ENCODE peak calls at places on chromosomes 12 and 14, in nine cellular contexts. F is stomach; O is NCI-H1092 treated with DMSO at 0.1 percent for 48 hours; I is endothelial cell; K is heart left ventricle; P is mucosa of gallbladder; C is activated CD4-positive, alpha-beta T cell treated with anti-CD3 and anti-CD28 coated beads, Interleukin-2, amount 50 U/mL, for 4 hours; B is GM03348; H is activated CD4-positive, alpha-beta memory T cell treated with anti-CD3 and anti-CD28 coated beads for 36 hours. L is an unnamed sample.

GRCh38 chr12:89621511-89621910 is 87.1 kb downstream of the ATP2B1 start:
- DNase-seq in F (no peak), O (no peak), I (no peak), K (no peak), P (no peak), C (no peak), B (no peak), H (no peak), L (no peak)

GRCh38 chr14:51789631-51790030 is 70.8 kb upstream of the GNG2 start:
- DNase-seq in F (no peak), O (no peak), I (no peak), K (no peak), P (no peak), C (no peak), B (no peak), H (no peak), L (no peak)

GRCh38 chr12:122981587-122982493 is 1.4 kb downstream of the ARL6IP4 start:
- DNase-seq in F (no peak), O (no peak), I (no peak), K (no peak), P (no peak), C (no peak), B (no peak), H (no peak), L (no peak)

GRCh38 chr12:110073049-110073831 is 24.9 kb upstream of the C12orf76 start:
- DNase-seq in F (no peak), O (peak), I (no peak), K (no peak), P (no peak), C (peak), B (peak), H (peak), L (peak)

GRCh38 chr14:36313206-36313605 is 7.2 kb downstream of the MBIP start:
- DNase-seq in F (no peak), O (peak), I (no peak), K (no peak), P (no peak), C (no peak), B (no peak), H (no peak), L (no peak)

GRCh38 chr14:31889297-31889696 is 187.8 kb upstream of the ARHGAP5 start:
- DNase-seq in F (no peak), O (no peak), I (no peak), K (no peak), P (no peak), C (no peak), B (no peak), H (no peak), L (no peak)

GRCh38 chr12:92698466-92698865 is 4.3 kb upstream of the PLEKHG7 start:
- DNase-seq in F (no peak), O (no peak), I (no peak), K (no peak), P (no peak), C (no peak), B (no peak), H (no peak), L (no peak)

GRCh38 chr14:100544506-100545141 is 42.6 kb downstream of the BEGAIN start:
- DNase-seq in F (no peak), O (no peak), I (no peak), K (no peak), P (no peak), C (no peak), B (no peak), H (no peak), L (no peak)

GRCh38 chr12:182381-182883 is 31.5 kb downstream of the SLC6A12 start:
- DNase-seq in F (no peak), O (no peak), I (no peak), K (peak), P (no peak), C (no peak), B (peak), H (no peak), L (no peak)

GRCh38 chr14:96177766-96178377 is 26.8 kb upstream of the BDKRB2 start:
- DNase-seq in F (no peak), O (no peak), I (no peak), K (no peak), P (no peak), C (no peak), B (peak), H (peak), L (no peak)

GRCh38 chr12:58502236-58502635 is 418.1 kb downstream of the LRIG3 start:
- DNase-seq in F (no peak), O (peak), I (no peak), K (no peak), P (no peak), C (no peak), B (no peak), H (no peak), L (peak)

GRCh38 chr14:50943943-50944646 is at the start of gene PYGL:
- DNase-seq in F (peak), O (peak), I (peak), K (peak), P (peak), C (no peak), B (peak), H (peak), L (no peak)

GRCh38 chr14:31787377-31787776 is 226.2 kb downstream of the NUBPL start:
- DNase-seq in F (no peak), O (no peak), I (no peak), K (no peak), P (no peak), C (no peak), B (no peak), H (no peak), L (no peak)

GRCh38 chr12:10395390-10395998 is 5.7 kb upstream of the KLRK1 start:
- DNase-seq in F (peak), O (no peak), I (no peak), K (no peak), P (peak), C (no peak), B (peak), H (no peak), L (no peak)

GRCh38 chr14:23382276-23382675 is 5.4 kb downstream of the CMTM5 start:
- DNase-seq in F (no peak), O (no peak), I (no peak), K (no peak), P (no peak), C (no peak), B (no peak), H (no peak), L (no peak)

GRCh38 chr12:129423041-129423580 is 480.7 kb downstream of the TMEM132D start:
- DNase-seq in F (no peak), O (no peak), I (no peak), K (no peak), P (no peak), C (no peak), B (no peak), H (no peak), L (peak)

GRCh38 chr14:46940600-46940999 is 289.0 kb upstream of the RPL10L start:
- DNase-seq in F (no peak), O (no peak), I (no peak), K (no peak), P (no peak), C (no peak), B (no peak), H (no peak), L (peak)

GRCh38 chr12:57008113-57008687 is 1.9 kb upstream of the ZBTB39 start:
- DNase-seq in F (no peak), O (peak), I (no peak), K (no peak), P (no peak), C (no peak), B (peak), H (no peak), L (peak)

GRCh38 chr12:46342562-46343033 is 30.0 kb downstream of the SLC38A2 start:
- DNase-seq in F (peak), O (peak), I (peak), K (peak), P (no peak), C (peak), B (no peak), H (peak), L (no peak)

GRCh38 chr14:39360316-39360715 is 71.9 kb downstream of the FBXO33 start:
- DNase-seq in F (no peak), O (no peak), I (no peak), K (no peak), P (no peak), C (no peak), B (no peak), H (no peak), L (no peak)

GRCh38 chr12:121536058-121536928 is 44.5 kb downstream of the KDM2B start:
- DNase-seq in F (peak), O (peak), I (peak), K (peak), P (peak), C (peak), B (peak), H (peak), L (peak)

GRCh38 chr12:78865297-78865955 is 852 bp downstream of the SYT1 start:
- DNase-seq in F (no peak), O (peak), I (no peak), K (no peak), P (no peak), C (no peak), B (no peak), H (no peak), L (peak)

GRCh38 chr14:54776361-54777001 is 126.1 kb downstream of the GCH1 start:
- DNase-seq in F (no peak), O (peak), I (no peak), K (peak), P (no peak), C (peak), B (peak), H (peak), L (peak)

GRCh38 chr12:59193476-59194050 is 273.3 kb upstream of the LRIG3 start:
- DNase-seq in F (no peak), O (no peak), I (no peak), K (no peak), P (no peak), C (no peak), B (no peak), H (no peak), L (no peak)

GRCh38 chr14:86013663-86014062 is 483.7 kb downstream of the FLRT2 start:
- DNase-seq in F (no peak), O (no peak), I (no peak), K (no peak), P (no peak), C (no peak), B (no peak), H (no peak), L (no peak)

GRCh38 chr12:124709722-124710656 is 142.6 kb upstream of the NCOR2 start:
- DNase-seq in F (no peak), O (no peak), I (no peak), K (no peak), P (no peak), C (no peak), B (peak), H (no peak), L (no peak)

GRCh38 chr14:23421594-23421993 is 13.5 kb upstream of the MYH6 start:
- DNase-seq in F (no peak), O (no peak), I (no peak), K (no peak), P (no peak), C (no peak), B (no peak), H (peak), L (no peak)

GRCh38 chr12:121697093-121697698 is 15.4 kb upstream of the TMEM120B start:
- DNase-seq in F (no peak), O (peak), I (peak), K (no peak), P (no peak), C (no peak), B (peak), H (no peak), L (peak)

GRCh38 chr12:4161718-4162117 is 111.8 kb upstream of the CCND2 start:
- DNase-seq in F (no peak), O (no peak), I (no peak), K (no peak), P (no peak), C (no peak), B (no peak), H (no peak), L (no peak)

L was measured in NCI-H1105 treated with DMSO at 0.1 percent for 48 hours.